ENCODE peak calls at places on chromosomes 2 and 18, in nine cellular contexts. N is amygdala; C is pancreas; R is AG08396; X is dorsolateral prefrontal cortex; U is HEK293T; J is stimulated activated naive CD4-positive, alpha-beta T cell; T is SJCRH30; Y is NB4. K is an unnamed sample.

GRCh38 chr2:37802899-37803379 is 122.1 kb upstream of the RMDN2 start:
- DNase-seq in U (no peak), X (no peak), Y (no peak), C (no peak), N (no peak), R (peak), J (no peak), T (peak), K (no peak)

GRCh38 chr2:230326453-230327417 is at the start of gene SP140L:
- DNase-seq in U (no peak), C (peak), N (peak), R (peak), T (peak), X (no peak), J (peak), Y (peak), K (no peak)

GRCh38 chr2:160270571-160271113 is 70.6 kb upstream of the ITGB6 start:
- DNase-seq in R (peak), U (no peak), N (no peak), Y (no peak), T (peak), X (no peak), C (no peak), J (peak), K (no peak)

GRCh38 chr2:199987586-199987985 is 32.2 kb downstream of the MAIP1 start:
- DNase-seq in Y (no peak), N (no peak), C (no peak), J (no peak), T (peak), X (no peak), R (no peak), U (no peak), K (no peak)

GRCh38 chr18:9091066-9091476 is 11.4 kb upstream of the NDUFV2 start:
- DNase-seq in R (no peak), C (no peak), Y (no peak), U (no peak), T (no peak), X (no peak), N (no peak), J (peak), K (no peak)

GRCh38 chr2:205858781-205859478 is 176.6 kb downstream of the NRP2 start:
- DNase-seq in N (no peak), X (no peak), T (peak), R (peak), C (peak), J (no peak), U (no peak), Y (no peak), K (no peak)

GRCh38 chr18:32773187-32773712 is 427 bp upstream of the KLHL14 start:
- DNase-seq in Y (no peak), X (no peak), R (no peak), N (no peak), J (no peak), C (no peak), T (no peak), U (no peak), K (no peak)

GRCh38 chr18:48566588-48566987 is 27.8 kb downstream of the CTIF start:
- DNase-seq in U (no peak), N (no peak), X (no peak), J (no peak), C (no peak), T (no peak), Y (peak), R (no peak), K (no peak)

GRCh38 chr18:52682260-52682659 is 342.3 kb downstream of the DCC start:
- DNase-seq in J (no peak), R (no peak), C (no peak), N (no peak), T (no peak), U (no peak), Y (no peak), X (no peak), K (no peak)

GRCh38 chr2:174259981-174260380 is 11.6 kb upstream of the OLA1 start:
- DNase-seq in T (no peak), C (no peak), N (no peak), R (no peak), U (no peak), Y (peak), J (no peak), X (no peak), K (no peak)

GRCh38 chr18:76994086-76994654 is 138.4 kb downstream of the MBP start:
- DNase-seq in C (no peak), U (no peak), R (no peak), N (no peak), J (no peak), T (no peak), Y (no peak), X (no peak), K (no peak)

GRCh38 chr18:22285299-22286140 is 116.1 kb downstream of the GATA6 start:
- DNase-seq in T (no peak), U (no peak), N (no peak), C (no peak), J (no peak), X (no peak), R (no peak), Y (peak), K (no peak)

GRCh38 chr2:11784747-11785610 is 38.5 kb downstream of the LPIN1 start:
- DNase-seq in Y (peak), T (peak), X (peak), N (peak), C (peak), U (peak), J (peak), R (peak), K (peak)

GRCh38 chr2:127661949-127662510 is 13.3 kb downstream of the LIMS2 start:
- DNase-seq in U (no peak), Y (peak), N (no peak), R (no peak), T (no peak), X (no peak), C (no peak), J (no peak), K (no peak)

GRCh38 chr2:28619213-28620196 is 123.6 kb downstream of the PLB1 start:
- DNase-seq in C (no peak), U (no peak), X (no peak), R (no peak), J (no peak), T (no peak), Y (no peak), N (no peak), K (no peak)

GRCh38 chr2:219998714-219999227 is 371.3 kb downstream of the SLC4A3 start:
- DNase-seq in R (no peak), N (no peak), U (no peak), C (no peak), T (no peak), X (no peak), Y (peak), J (no peak), K (no peak)

GRCh38 chr2:148861367-148861766 is 13.7 kb upstream of the KIF5C start:
- DNase-seq in C (no peak), J (no peak), Y (no peak), N (no peak), R (no peak), X (no peak), T (no peak), U (no peak), K (no peak)

GRCh38 chr2:51335072-51336058 is 303.4 kb upstream of the NRXN1 start:
- DNase-seq in R (no peak), X (no peak), J (no peak), C (no peak), U (no peak), Y (peak), T (no peak), N (no peak), K (no peak)

GRCh38 chr2:66389651-66390131 is 45.2 kb upstream of the MEIS1 start:
- DNase-seq in R (no peak), N (no peak), T (no peak), U (peak), Y (peak), J (no peak), C (no peak), X (no peak), K (no peak)

GRCh38 chr2:60679059-60679780 is 76.8 kb upstream of the PAPOLG start:
- DNase-seq in U (no peak), T (no peak), R (no peak), C (no peak), J (no peak), X (no peak), N (no peak), Y (no peak), K (no peak)

GRCh38 chr2:65688166-65688886 is 255.9 kb upstream of the SPRED2 start:
- DNase-seq in J (no peak), U (no peak), R (no peak), T (no peak), N (no peak), Y (no peak), C (no peak), X (no peak), K (no peak)

GRCh38 chr2:46780801-46781445 is 134.7 kb downstream of the MCFD2 start:
- DNase-seq in R (peak), Y (peak), X (peak), J (no peak), N (no peak), T (no peak), U (peak), C (no peak), K (peak)

K was measured in substantia nigra.